ENCODE peak calls at places on chromosomes 5 and 9, in six cellular contexts. R, N, C, S, X and V are unnamed samples.
A peak's percentile ranks its signal among the peaks of the same experiment; 100 is the strongest.

GRCh38 chr5:81754621-81755020 is 3.7 kb upstream of the SSBP2 start:
- DNase-seq in X (no peak), R (no peak), C (no peak), N (no peak), S (no peak), V (no peak)

GRCh38 chr5:136656811-136657210 is 291.5 kb upstream of the TRPC7 start:
- DNase-seq in C (no peak), N (no peak), S (no peak), X (peak; percentile 41), R (no peak), V (no peak)

GRCh38 chr5:1295650-1296037 is 776 bp upstream of the TERT start:
- DNase-seq in S (no peak), R (no peak), X (no peak), N (no peak), C (no peak), V (no peak)

GRCh38 chr9:136983611-136984314 is 970 bp downstream of the LCNL1 start:
- DNase-seq in R (no peak), S (no peak), C (peak; percentile 27), X (peak; percentile 58), N (no peak), V (no peak)

GRCh38 chr9:69379250-69379982 is 54.4 kb downstream of the ENTREP1 start:
- DNase-seq in X (peak; percentile 50), R (no peak), S (no peak), N (no peak), C (no peak), V (no peak)

GRCh38 chr5:112186401-112186990 is 232.6 kb downstream of the EPB41L4A start:
- DNase-seq in S (peak; percentile 61), R (no peak), C (no peak), X (peak; percentile 75), N (no peak), V (peak; percentile 1)

GRCh38 chr5:39283231-39283818 is 64.0 kb upstream of the FYB1 start:
- DNase-seq in C (no peak), N (no peak), X (peak; percentile 88), S (peak; percentile 11), R (no peak), V (peak; percentile 75)

GRCh38 chr9:84894859-84895258 is 225.3 kb downstream of the NTRK2 start:
- DNase-seq in S (no peak), N (no peak), X (no peak), C (no peak), R (no peak), V (no peak)

GRCh38 chr5:55467862-55468551 is 66.8 kb downstream of the PLPP1 start:
- DNase-seq in R (no peak), X (no peak), S (no peak), C (no peak), N (no peak), V (no peak)

GRCh38 chr5:23352437-23352836 is 155.0 kb upstream of the PRDM9 start:
- DNase-seq in R (no peak), S (no peak), X (peak; percentile 8), C (no peak), N (no peak), V (no peak)

GRCh38 chr5:122498163-122498562 is 186.1 kb downstream of the SNCAIP start:
- DNase-seq in X (peak; percentile 22), S (peak; percentile 87), N (no peak), C (no peak), R (no peak), V (no peak)

GRCh38 chr9:24416136-24416535 is 129.6 kb downstream of the IZUMO3 start:
- DNase-seq in X (no peak), N (no peak), R (no peak), C (no peak), S (no peak), V (no peak)

GRCh38 chr5:153463806-153464205 is 26.7 kb upstream of the GRIA1 start:
- DNase-seq in R (no peak), S (no peak), N (no peak), X (peak; percentile 11), C (no peak), V (no peak)

GRCh38 chr9:20353931-20354652 is 268.2 kb downstream of the MLLT3 start:
- DNase-seq in N (no peak), C (no peak), S (no peak), X (peak; percentile 58), R (no peak), V (no peak)

GRCh38 chr9:21812945-21813568 is 10.6 kb downstream of the MTAP start:
- DNase-seq in N (peak; percentile 21), C (peak; percentile 74), S (peak; percentile 24), X (peak; percentile 83), R (peak; percentile 41), V (peak; percentile 33)

GRCh38 chr9:21686738-21687137 is 115.7 kb upstream of the MTAP start:
- DNase-seq in N (no peak), X (no peak), C (no peak), S (no peak), R (no peak), V (no peak)

GRCh38 chr5:58268263-58268662 is 191.6 kb downstream of the PLK2 start:
- DNase-seq in S (no peak), R (no peak), X (no peak), C (peak; percentile 28), N (no peak), V (no peak)

GRCh38 chr5:89983206-89983605 is 426.4 kb downstream of the CETN3 start:
- DNase-seq in N (no peak), X (no peak), S (no peak), R (no peak), C (no peak), V (no peak)

GRCh38 chr5:109905906-109906305 is 216.2 kb downstream of the MAN2A1 start:
- DNase-seq in N (no peak), X (peak; percentile 49), C (no peak), R (no peak), S (no peak), V (no peak)

GRCh38 chr9:137317979-137318511 is 16.0 kb upstream of the NRARP start:
- DNase-seq in N (no peak), S (no peak), X (no peak), C (no peak), R (no peak), V (no peak)